ENCODE peak calls at places on chromosomes 4 and X, in eight cellular contexts. L is breast epithelium, F is H1, O is sigmoid colon, H is GM12891, T is HCT116, U is GM23338, E is HepG2. I is an unnamed sample.

GRCh38 chrX:149871940-149872339 is 9.0 kb upstream of the MAGEA8 start:
- DNase-seq in T (peak), F (no peak), H (peak), O (no peak), L (peak), E (peak), U (peak), I (peak)

GRCh38 chr4:75142850-75143249 is 209.9 kb downstream of the PARM1 start:
- DNase-seq in T (no peak), U (no peak), F (no peak), L (no peak), E (no peak), H (no peak), O (no peak), I (no peak)

GRCh38 chr4:11130195-11130975 is 298.3 kb downstream of the HS3ST1 start:
- DNase-seq in H (no peak), E (no peak), L (no peak), F (no peak), O (no peak), U (no peak), T (no peak), I (no peak)

GRCh38 chrX:154457491-154458115 is 478 bp upstream of the PLXNA3 start:
- DNase-seq in H (peak), E (no peak), O (no peak), L (no peak), U (peak), F (no peak), T (no peak), I (no peak)

GRCh38 chr4:181601118-181601517 is 642.1 kb upstream of the TENM3 start:
- DNase-seq in L (no peak), U (no peak), T (no peak), E (no peak), O (no peak), F (no peak), H (no peak), I (no peak)

GRCh38 chr4:80471701-80472100 is 136.2 kb downstream of the CFAP299 start:
- DNase-seq in L (peak), F (no peak), T (no peak), E (no peak), O (peak), U (peak), H (no peak), I (no peak)

GRCh38 chrX:136909119-136909705 is 28.7 kb upstream of the RBMX start:
- DNase-seq in U (peak), H (peak), F (peak), E (peak), L (peak), T (peak), O (peak), I (peak)

GRCh38 chrX:120406638-120407037 is 44.7 kb downstream of the ATP1B4 start:
- DNase-seq in U (no peak), O (no peak), E (no peak), H (no peak), L (no peak), F (no peak), T (no peak), I (no peak)

GRCh38 chrX:15310117-15310516 is 5.3 kb downstream of the ASB11 start:
- DNase-seq in E (no peak), T (no peak), U (no peak), H (no peak), F (no peak), O (no peak), L (no peak), I (peak)

GRCh38 chr4:31530555-31530954 is 810.4 kb downstream of the PCDH7 start:
- DNase-seq in L (no peak), T (no peak), H (no peak), U (no peak), F (no peak), E (no peak), O (no peak), I (no peak)

GRCh38 chr4:87251104-87251503 is 30.7 kb upstream of the KLHL8 start:
- DNase-seq in F (no peak), U (no peak), T (no peak), E (no peak), O (no peak), H (no peak), L (no peak), I (peak)

GRCh38 chrX:108122748-108123147 is 31.2 kb downstream of the ATG4A start:
- DNase-seq in F (no peak), E (no peak), T (no peak), U (no peak), H (no peak), O (no peak), L (no peak), I (peak)

GRCh38 chrX:83509246-83509801 is 1.2 kb downstream of the POU3F4 start:
- DNase-seq in L (no peak), O (no peak), T (no peak), F (no peak), U (no peak), E (no peak), H (no peak), I (no peak)

GRCh38 chr4:152089564-152089963 is 328.8 kb upstream of the GATB start:
- DNase-seq in T (no peak), H (no peak), L (no peak), F (no peak), E (no peak), O (no peak), U (no peak), I (no peak)

GRCh38 chr4:10461091-10461849 is 4.0 kb upstream of the ZNF518B start:
- DNase-seq in U (peak), T (no peak), F (no peak), H (peak), O (no peak), E (no peak), L (no peak), I (peak)

GRCh38 chr4:20625460-20625859 is 74.8 kb upstream of the PACRGL start:
- DNase-seq in T (no peak), E (no peak), L (no peak), U (no peak), H (no peak), O (no peak), F (no peak), I (no peak)

GRCh38 chr4:175147233-175147632 is 229.1 kb downstream of the ADAM29 start:
- DNase-seq in O (no peak), F (no peak), U (no peak), H (no peak), E (no peak), L (no peak), T (no peak), I (no peak)

DNA sequence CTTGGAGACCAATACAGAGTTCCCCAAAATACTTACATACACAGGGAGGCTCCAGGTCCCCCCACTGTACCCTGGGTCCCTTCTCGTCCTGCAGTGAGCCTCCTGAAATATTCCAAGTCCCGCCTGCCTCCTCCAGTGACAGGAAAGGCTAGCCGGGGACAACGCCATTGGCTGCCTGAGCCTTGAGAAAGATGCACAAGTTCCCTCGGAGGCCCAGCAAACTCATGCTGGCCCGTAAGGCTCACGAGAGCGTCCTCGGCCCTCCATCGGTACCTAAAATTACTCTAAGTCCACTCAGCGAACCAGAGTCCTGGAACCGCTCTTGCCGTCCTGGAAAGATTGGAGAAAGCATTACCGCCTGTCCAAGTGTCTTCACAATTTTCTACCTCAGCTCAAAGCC is 228.6 kb downstream of the ADAM29 start:
- DNase-seq in T (no peak), L (no peak), F (no peak), U (no peak), E (no peak), O (no peak), H (no peak), I (no peak)
- TF ChIP-seq POLR2AphosphoS5 in T (no peak), L (no peak), F (no peak), U (no peak), E (no peak), O (no peak), H (no peak), I (no peak)

GRCh38 chrX:130179170-130179569 is 7.4 kb downstream of the RAB33A start:
- DNase-seq in T (no peak), E (no peak), U (no peak), O (no peak), L (no peak), F (no peak), H (no peak), I (no peak)

GRCh38 chrX:130174937-130175336 is 3.2 kb downstream of the RAB33A start:
- DNase-seq in H (no peak), E (no peak), T (no peak), U (no peak), O (no peak), L (no peak), F (no peak), I (no peak)

GRCh38 chrX:130176942-130177341 is 5.2 kb downstream of the RAB33A start:
- DNase-seq in L (no peak), O (peak), T (no peak), E (no peak), H (no peak), F (no peak), U (no peak), I (no peak)

GRCh38 chrX:130174051-130174704 is 2.4 kb downstream of the RAB33A start:
- DNase-seq in O (peak), E (no peak), T (no peak), H (no peak), U (no peak), L (no peak), F (no peak), I (peak)

GRCh38 chrX:130176354-130176776 is 4.6 kb downstream of the RAB33A start:
- DNase-seq in U (no peak), H (no peak), O (no peak), E (no peak), L (no peak), F (no peak), T (no peak), I (no peak)
- TF ChIP-seq POLR2AphosphoS5 in U (no peak), H (no peak), O (no peak), E (no peak), L (no peak), F (no peak), T (no peak), I (no peak)

GRCh38 chr4:146945556-146946374 is at the start of gene TTC29:
- DNase-seq in H (peak), L (peak), O (peak), E (peak), F (peak), U (peak), T (peak), I (peak)
- TF ChIP-seq POLR2AphosphoS5 in H (no peak), L (no peak), O (no peak), E (no peak), F (no peak), U (no peak), T (no peak), I (no peak)

GRCh38 chr4:173415092-173415491 is 16.2 kb upstream of the SCRG1 start:
- DNase-seq in U (no peak), F (no peak), H (no peak), E (no peak), L (no peak), T (no peak), O (no peak), I (no peak)
- TF ChIP-seq POLR2AphosphoS5 in U (no peak), F (no peak), H (no peak), E (no peak), L (no peak), T (no peak), O (peak), I (no peak)

DNA sequence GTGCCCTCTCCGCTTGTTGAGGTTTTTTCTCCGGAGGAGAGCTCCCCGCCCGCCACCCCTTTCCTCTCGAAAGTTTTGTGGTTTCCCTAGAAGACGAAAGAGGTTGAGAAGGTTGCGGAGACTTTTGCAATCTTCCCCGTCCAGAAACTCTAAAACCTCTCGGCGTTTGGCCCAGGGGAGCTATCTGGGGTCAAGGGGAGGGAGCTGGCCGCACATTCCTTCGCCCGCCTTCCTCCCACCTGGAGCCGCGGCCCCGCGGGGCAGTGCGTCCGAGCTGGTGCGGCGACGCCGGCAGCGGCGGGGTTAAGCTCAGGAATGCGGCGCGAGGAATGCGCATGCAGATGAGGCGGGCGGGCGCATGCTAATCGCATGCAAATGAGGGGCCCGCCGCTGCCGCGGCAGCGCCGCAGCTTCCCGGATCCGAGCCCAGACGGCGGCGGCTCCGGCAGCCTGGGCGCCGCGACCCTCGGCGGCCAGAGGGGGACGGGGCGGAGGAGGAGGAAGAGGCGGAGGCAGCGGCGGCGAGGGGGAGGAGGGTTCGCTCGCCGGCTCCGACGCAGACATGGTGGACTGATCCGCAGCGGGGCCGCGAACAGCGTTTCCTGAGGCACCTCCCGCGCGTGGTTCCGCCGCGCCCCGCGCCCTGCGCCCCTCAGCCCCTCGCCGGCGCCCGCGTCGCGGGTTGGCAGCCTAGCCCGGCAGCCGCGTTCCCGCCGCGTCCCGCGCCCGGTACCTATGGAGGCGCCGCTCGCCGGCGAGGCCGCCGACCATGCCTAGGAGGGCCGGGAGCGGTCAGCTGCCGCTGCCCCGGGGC is at the start of gene WWC2:
- DNase-seq in F (peak), L (peak), U (peak), E (peak), H (peak), O (peak), T (peak), I (peak)
- TF ChIP-seq POLR2AphosphoS5 in F (peak), L (peak), U (peak), E (peak), H (no peak), O (peak), T (peak), I (peak)

DNA sequence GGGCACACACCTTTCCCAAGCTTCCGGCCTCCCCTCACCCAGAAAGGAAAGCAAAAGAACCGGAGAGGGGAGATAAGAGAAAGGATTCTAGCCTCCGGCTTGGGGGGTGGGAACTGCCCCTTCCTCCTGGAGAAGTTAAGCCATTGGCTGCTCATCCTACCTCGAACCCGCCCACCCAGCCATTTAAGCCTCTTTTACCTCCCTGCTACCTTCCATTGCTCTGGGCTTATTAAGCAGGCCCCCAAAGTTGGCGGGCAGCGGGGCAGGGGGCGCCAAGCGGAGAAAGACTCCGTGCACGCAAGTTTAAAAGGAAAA is 2.3 kb downstream of the MAML3 start:
- DNase-seq in F (peak), O (peak), E (peak), H (peak), T (peak), L (peak), U (peak), I (peak)
- TF ChIP-seq POLR2AphosphoS5 in F (no peak), O (peak), E (no peak), H (no peak), T (peak), L (no peak), U (peak), I (peak)

GRCh38 chrX:150982786-150983525 is at the start of gene HMGB3:
- DNase-seq in T (peak), F (peak), U (peak), E (peak), L (peak), O (peak), H (peak), I (peak)
- TF ChIP-seq POLR2AphosphoS5 in T (peak), F (peak), U (peak), E (peak), L (no peak), O (no peak), H (no peak), I (no peak)

I was measured in endothelial cell of umbilical vein.